ENCODE peak calls at places on chromosome 14, in six cellular contexts. One of them, this sample, is unnamed.

GRCh38 chr14:43356984-43357545 is 1150.0 kb downstream of the FSCB start:
- DNase-seq in IMR-90: no peak
- DNase-seq in lower lobe of right lung: no peak
- DNase-seq in A549: no peak
- DNase-seq in Peyer's patch: no peak
- DNase-seq in cardiac muscle cell: no peak
- DNase-seq in this sample: no peak

GRCh38 chr14:44981198-44981597 is 19.2 kb downstream of the TOGARAM1 start:
- DNase-seq in lower lobe of right lung: no peak
- DNase-seq in IMR-90: no peak
- DNase-seq in cardiac muscle cell: no peak
- DNase-seq in A549: no peak
- DNase-seq in Peyer's patch: no peak
- DNase-seq in this sample: no peak

GRCh38 chr14:21096889-21097615 is 1.4 kb downstream of the ZNF219 start:
- DNase-seq in cardiac muscle cell: no peak
- DNase-seq in Peyer's patch: no peak
- DNase-seq in lower lobe of right lung: no peak
- DNase-seq in A549: no peak
- DNase-seq in IMR-90: no peak
- DNase-seq in this sample: no peak

GRCh38 chr14:103521438-103521961 is 1.1 kb downstream of the CKB start:
- DNase-seq in Peyer's patch: no peak
- DNase-seq in IMR-90: no peak
- DNase-seq in lower lobe of right lung: peak
- DNase-seq in cardiac muscle cell: no peak
- DNase-seq in A549: no peak
- DNase-seq in this sample: no peak

GRCh38 chr14:38646391-38646790 is 390.5 kb upstream of the CLEC14A start:
- DNase-seq in A549: no peak
- DNase-seq in lower lobe of right lung: no peak
- DNase-seq in IMR-90: no peak
- DNase-seq in cardiac muscle cell: no peak
- DNase-seq in Peyer's patch: no peak
- DNase-seq in this sample: no peak

GRCh38 chr14:51652168-51653095 is 722 bp downstream of the FRMD6 start:
- DNase-seq in IMR-90: no peak
- DNase-seq in Peyer's patch: peak
- DNase-seq in A549: peak
- DNase-seq in lower lobe of right lung: peak
- DNase-seq in cardiac muscle cell: no peak
- DNase-seq in this sample: no peak

GRCh38 chr14:91331761-91332447 is 85.7 kb downstream of the CCDC88C start:
- DNase-seq in Peyer's patch: no peak
- DNase-seq in IMR-90: no peak
- DNase-seq in lower lobe of right lung: peak
- DNase-seq in cardiac muscle cell: no peak
- DNase-seq in A549: no peak
- DNase-seq in this sample: peak

GRCh38 chr14:31059152-31059924 is 33.2 kb upstream of the STRN3 start:
- DNase-seq in IMR-90: peak
- DNase-seq in cardiac muscle cell: peak
- DNase-seq in lower lobe of right lung: no peak
- DNase-seq in A549: no peak
- DNase-seq in Peyer's patch: no peak
- DNase-seq in this sample: peak

GRCh38 chr14:94380225-94381148 is 7.9 kb downstream of the SERPINA1 start:
- DNase-seq in Peyer's patch: no peak
- DNase-seq in cardiac muscle cell: no peak
- DNase-seq in lower lobe of right lung: no peak
- DNase-seq in A549: no peak
- DNase-seq in IMR-90: no peak
- DNase-seq in this sample: no peak

DNA sequence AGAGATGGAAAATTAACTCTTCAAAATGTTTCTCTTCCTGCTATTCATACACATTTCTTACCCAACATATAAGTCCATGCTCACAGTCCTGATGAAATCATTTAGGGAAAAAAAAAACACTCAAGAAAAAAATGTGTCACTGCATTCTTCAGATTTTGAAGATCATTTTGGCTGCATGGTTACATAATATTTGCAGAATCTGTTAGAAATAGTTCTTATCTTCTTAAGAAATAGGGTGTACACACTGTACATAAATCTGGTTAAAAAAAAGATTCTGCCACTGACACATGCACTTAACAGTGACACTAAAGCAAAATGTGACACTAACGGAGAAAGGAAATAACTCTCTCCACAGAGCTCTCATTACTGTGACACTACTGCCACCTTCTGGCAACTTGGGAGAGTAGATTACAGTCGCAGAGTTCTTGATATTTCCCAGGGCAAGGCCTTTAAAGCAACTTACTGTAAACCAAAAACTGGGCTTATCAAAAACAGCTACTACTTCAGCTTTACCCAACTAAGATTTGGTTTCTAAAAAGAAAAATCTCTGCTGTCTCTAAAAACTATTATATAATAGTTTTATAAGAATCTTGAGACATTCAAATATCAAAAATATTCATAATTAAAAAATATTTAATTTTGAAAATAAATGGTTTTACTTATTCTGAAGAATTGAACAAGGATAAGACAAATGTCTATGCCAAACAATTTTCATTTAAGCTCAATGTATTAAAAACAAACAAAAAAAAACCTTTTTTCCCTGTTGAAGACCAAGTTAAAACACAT is 65.0 kb downstream of the SETD3 start:
- DNase-seq in A549: peak
- DNase-seq in lower lobe of right lung: no peak
- DNase-seq in Peyer's patch: peak
- DNase-seq in IMR-90: peak
- DNase-seq in cardiac muscle cell: peak
- DNase-seq in this sample: peak
- H3K4me3 ChIP-seq in A549: no peak
- H3K4me3 ChIP-seq in lower lobe of right lung: no peak
- H3K4me3 ChIP-seq in Peyer's patch: no peak
- H3K4me3 ChIP-seq in IMR-90: no peak
- H3K4me3 ChIP-seq in cardiac muscle cell: no peak
- H3K4me3 ChIP-seq in this sample: no peak

GRCh38 chr14:100104523-100105300 is 39.5 kb downstream of the EVL start:
- DNase-seq in cardiac muscle cell: peak
- DNase-seq in lower lobe of right lung: no peak
- DNase-seq in IMR-90: peak
- DNase-seq in A549: no peak
- DNase-seq in Peyer's patch: peak
- DNase-seq in this sample: no peak
- TF ChIP-seq CTCF in cardiac muscle cell: no peak
- TF ChIP-seq CTCF in lower lobe of right lung: no peak
- TF ChIP-seq CTCF in IMR-90: no peak
- TF ChIP-seq CTCF in A549: no peak
- TF ChIP-seq CTCF in Peyer's patch: no peak
- TF ChIP-seq CTCF in this sample: no peak

DNA sequence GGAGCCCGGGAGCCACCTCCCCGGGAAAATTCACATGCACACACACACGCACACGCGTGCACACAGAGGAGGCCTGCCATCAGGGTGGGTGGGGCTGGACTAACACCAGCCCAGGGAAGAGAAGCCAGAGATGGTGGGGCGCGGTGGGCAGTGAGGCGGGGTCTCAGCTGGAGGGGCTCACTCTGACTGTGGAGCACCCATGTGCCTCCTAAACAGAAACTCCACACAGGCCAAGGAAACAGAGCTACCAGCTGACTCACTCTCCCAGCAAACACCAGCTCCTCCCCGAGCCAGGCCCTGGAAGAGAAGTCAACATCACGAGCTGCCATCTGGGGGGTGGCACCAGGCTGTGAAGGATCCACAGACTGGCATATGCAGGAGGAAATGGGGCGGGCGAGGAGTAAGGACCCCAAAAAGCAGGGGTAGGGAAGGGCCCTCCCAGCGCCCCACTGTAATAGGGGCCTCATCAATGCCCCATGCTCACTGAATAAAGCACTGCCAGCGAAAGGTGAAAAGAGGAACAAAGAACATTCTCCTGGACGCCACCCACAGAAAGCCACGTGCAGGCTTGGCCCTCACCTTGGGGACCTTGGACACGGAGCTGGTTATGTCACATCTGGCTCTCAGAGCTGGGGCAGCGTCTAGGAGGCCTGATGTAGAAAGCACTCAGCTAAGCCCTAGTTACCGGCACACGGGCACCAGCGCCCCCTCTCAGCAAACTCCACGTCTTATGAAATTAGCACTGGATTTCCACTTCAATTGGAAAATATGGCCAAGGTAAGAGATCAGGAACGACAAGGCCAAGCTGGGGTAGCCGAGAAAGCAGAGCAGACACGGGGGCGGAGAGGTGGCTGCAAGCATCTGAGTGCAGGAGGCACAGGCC is 8.4 kb upstream of the INF2 start:
- DNase-seq in IMR-90: peak
- DNase-seq in lower lobe of right lung: peak
- DNase-seq in Peyer's patch: peak
- DNase-seq in A549: peak
- DNase-seq in cardiac muscle cell: peak
- DNase-seq in this sample: peak
- H3K4me3 ChIP-seq in IMR-90: no peak
- H3K4me3 ChIP-seq in lower lobe of right lung: peak
- H3K4me3 ChIP-seq in Peyer's patch: peak
- H3K4me3 ChIP-seq in A549: peak
- H3K4me3 ChIP-seq in cardiac muscle cell: no peak
- H3K4me3 ChIP-seq in this sample: no peak

GRCh38 chr14:73232984-73233383 is 4.3 kb upstream of the PAPLN start:
- DNase-seq in IMR-90: peak
- DNase-seq in lower lobe of right lung: no peak
- DNase-seq in cardiac muscle cell: no peak
- DNase-seq in Peyer's patch: no peak
- DNase-seq in A549: no peak
- DNase-seq in this sample: no peak
- TF ChIP-seq CTCF in IMR-90: no peak
- TF ChIP-seq CTCF in lower lobe of right lung: no peak
- TF ChIP-seq CTCF in cardiac muscle cell: no peak
- TF ChIP-seq CTCF in Peyer's patch: no peak
- TF ChIP-seq CTCF in A549: no peak
- TF ChIP-seq CTCF in this sample: no peak

DNA sequence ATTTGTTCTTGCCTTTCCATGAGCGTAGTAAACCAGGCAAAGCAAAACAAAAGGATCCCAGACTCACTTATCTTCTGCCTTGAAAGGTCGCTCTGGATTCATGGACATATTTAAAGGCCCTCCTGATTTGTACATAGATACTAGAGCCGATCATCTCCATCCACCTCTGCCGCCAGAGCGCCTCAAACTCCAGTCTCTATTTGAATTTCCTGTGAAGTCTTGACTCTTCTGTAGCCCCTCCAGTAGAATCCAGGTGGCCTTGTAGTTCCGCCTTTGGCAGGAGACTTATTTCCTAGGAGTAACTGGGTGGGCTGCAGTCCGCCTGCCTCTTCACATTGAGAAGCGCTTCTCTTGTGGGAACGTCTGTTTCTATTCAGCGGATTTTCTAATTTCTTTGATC is 8.8 kb upstream of the SIX1 start:
- DNase-seq in lower lobe of right lung: no peak
- DNase-seq in A549: no peak
- DNase-seq in cardiac muscle cell: no peak
- DNase-seq in IMR-90: no peak
- DNase-seq in Peyer's patch: no peak
- DNase-seq in this sample: no peak
- H3K4me3 ChIP-seq in lower lobe of right lung: peak
- H3K4me3 ChIP-seq in A549: no peak
- H3K4me3 ChIP-seq in cardiac muscle cell: peak
- H3K4me3 ChIP-seq in IMR-90: peak
- H3K4me3 ChIP-seq in Peyer's patch: no peak
- H3K4me3 ChIP-seq in this sample: no peak

GRCh38 chr14:64937821-64938193 is 4.7 kb downstream of the GPX2 start:
- DNase-seq in cardiac muscle cell: peak
- DNase-seq in Peyer's patch: no peak
- DNase-seq in IMR-90: peak
- DNase-seq in lower lobe of right lung: no peak
- DNase-seq in A549: peak
- DNase-seq in this sample: no peak
- TF ChIP-seq CTCF in cardiac muscle cell: peak
- TF ChIP-seq CTCF in Peyer's patch: peak
- TF ChIP-seq CTCF in IMR-90: peak
- TF ChIP-seq CTCF in lower lobe of right lung: peak
- TF ChIP-seq CTCF in A549: peak
- TF ChIP-seq CTCF in this sample: no peak

DNA sequence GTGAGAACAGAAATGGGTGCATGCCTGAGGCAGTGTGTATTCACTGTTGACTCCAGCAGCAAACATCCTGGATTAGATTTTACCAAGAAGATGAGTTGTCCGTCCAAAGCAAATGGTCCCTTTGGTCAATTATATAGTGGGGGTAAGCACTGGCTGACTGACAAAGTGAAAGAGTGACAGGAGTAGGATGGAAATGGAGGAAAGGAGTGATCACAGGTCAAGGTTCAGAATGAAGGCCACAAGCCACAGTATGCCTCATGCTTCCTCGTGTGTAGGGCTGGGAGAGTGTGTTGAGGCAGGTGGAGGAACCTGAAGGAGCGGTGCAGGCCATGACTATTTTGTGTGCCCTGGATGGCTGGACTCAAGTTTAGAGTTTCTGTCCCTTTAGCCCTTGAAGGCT is 14.3 kb downstream of the DHRS2 start:
- DNase-seq in lower lobe of right lung: no peak
- DNase-seq in IMR-90: no peak
- DNase-seq in Peyer's patch: no peak
- DNase-seq in A549: no peak
- DNase-seq in cardiac muscle cell: no peak
- DNase-seq in this sample: no peak
- H3K4me3 ChIP-seq in lower lobe of right lung: no peak
- H3K4me3 ChIP-seq in IMR-90: no peak
- H3K4me3 ChIP-seq in Peyer's patch: no peak
- H3K4me3 ChIP-seq in A549: no peak
- H3K4me3 ChIP-seq in cardiac muscle cell: no peak
- H3K4me3 ChIP-seq in this sample: no peak

GRCh38 chr14:70096866-70097265 is 91.9 kb downstream of the SLC8A3 start:
- DNase-seq in A549: peak
- DNase-seq in IMR-90: peak
- DNase-seq in Peyer's patch: no peak
- DNase-seq in lower lobe of right lung: no peak
- DNase-seq in cardiac muscle cell: peak
- DNase-seq in this sample: no peak
- TF ChIP-seq CTCF in A549: no peak
- TF ChIP-seq CTCF in IMR-90: peak
- TF ChIP-seq CTCF in Peyer's patch: no peak
- TF ChIP-seq CTCF in lower lobe of right lung: no peak
- TF ChIP-seq CTCF in cardiac muscle cell: peak
- TF ChIP-seq CTCF in this sample: no peak

GRCh38 chr14:76395161-76395560 is 19.2 kb downstream of the ESRRB start:
- DNase-seq in lower lobe of right lung: no peak
- DNase-seq in cardiac muscle cell: no peak
- DNase-seq in Peyer's patch: no peak
- DNase-seq in A549: no peak
- DNase-seq in IMR-90: no peak
- DNase-seq in this sample: no peak
- H3K4me3 ChIP-seq in lower lobe of right lung: no peak
- H3K4me3 ChIP-seq in cardiac muscle cell: no peak
- H3K4me3 ChIP-seq in Peyer's patch: no peak
- H3K4me3 ChIP-seq in A549: no peak
- H3K4me3 ChIP-seq in IMR-90: no peak
- H3K4me3 ChIP-seq in this sample: no peak

GRCh38 chr14:99644723-99645544 is at the start of gene HHIPL1:
- DNase-seq in lower lobe of right lung: no peak
- DNase-seq in A549: no peak
- DNase-seq in cardiac muscle cell: peak
- DNase-seq in Peyer's patch: no peak
- DNase-seq in IMR-90: peak
- DNase-seq in this sample: no peak
- TF ChIP-seq CTCF in lower lobe of right lung: no peak
- TF ChIP-seq CTCF in A549: no peak
- TF ChIP-seq CTCF in cardiac muscle cell: no peak
- TF ChIP-seq CTCF in Peyer's patch: no peak
- TF ChIP-seq CTCF in IMR-90: no peak
- TF ChIP-seq CTCF in this sample: no peak

This sample was measured in HL-60.